ENCODE peak calls at places on chromosomes 2 and 18, in nine cellular contexts. X, K, R, J, V, B, L, N and I are unnamed samples.

GRCh38 chr2:96940991-96941775 is 45.2 kb downstream of the FAM178B start:
- DNase-seq in N (no peak), J (no peak), K (no peak), X (peak; percentile 37), B (no peak), R (no peak), L (no peak), V (no peak), I (no peak)

GRCh38 chr2:241635756-241636155 is 1.2 kb downstream of the THAP4 start:
- DNase-seq in V (no peak), N (no peak), X (no peak), R (no peak), L (no peak), K (peak; percentile 36), J (no peak), B (no peak), I (no peak)

GRCh38 chr2:41716497-41716896 is 331.3 kb upstream of the PKDCC start:
- DNase-seq in R (no peak), V (no peak), J (no peak), K (no peak), B (no peak), N (no peak), X (no peak), L (no peak), I (no peak)

GRCh38 chr2:59827677-59828076 is 725.8 kb downstream of the BCL11A start:
- DNase-seq in K (no peak), B (no peak), X (no peak), N (no peak), R (no peak), L (no peak), V (no peak), J (no peak), I (no peak)

GRCh38 chr2:169029341-169029740 is 1.8 kb downstream of the ABCB11 start:
- DNase-seq in L (no peak), J (no peak), V (no peak), X (no peak), K (no peak), N (no peak), B (no peak), R (peak; percentile 45), I (no peak)

GRCh38 chr2:108367014-108367413 is 10.7 kb upstream of the SULT1C4 start:
- DNase-seq in R (no peak), J (no peak), X (no peak), B (no peak), V (no peak), N (no peak), K (no peak), L (no peak), I (no peak)

GRCh38 chr2:14401838-14402237 is 230.7 kb upstream of the LRATD1 start:
- DNase-seq in J (no peak), B (no peak), N (no peak), L (no peak), X (no peak), R (no peak), K (no peak), V (no peak), I (no peak)

GRCh38 chr2:143505542-143505941 is 376.3 kb downstream of the ARHGAP15 start:
- DNase-seq in X (no peak), L (no peak), V (no peak), R (peak; percentile 45), N (no peak), B (no peak), K (no peak), J (peak; percentile 44), I (no peak)

GRCh38 chr2:235634435-235635152 is 140.8 kb downstream of the AGAP1 start:
- DNase-seq in J (no peak), L (no peak), B (no peak), R (no peak), N (no peak), V (no peak), K (peak; percentile 59), X (no peak), I (peak; percentile 12)

GRCh38 chr2:9207641-9208301 is 1.2 kb downstream of the ASAP2 start:
- DNase-seq in N (peak; percentile 75), L (no peak), V (no peak), K (peak; percentile 45), X (no peak), B (no peak), J (peak; percentile 63), R (peak; percentile 32), I (peak; percentile 29)

GRCh38 chr18:32840962-32841361 is 68.1 kb upstream of the KLHL14 start:
- DNase-seq in J (no peak), K (no peak), N (no peak), B (no peak), V (no peak), R (no peak), L (no peak), X (no peak), I (no peak)

GRCh38 chr18:44894011-44894410 is 213.3 kb downstream of the SETBP1 start:
- DNase-seq in N (no peak), K (no peak), L (no peak), B (no peak), J (no peak), R (no peak), V (no peak), X (no peak), I (no peak)

GRCh38 chr2:74003494-74004211 is 18.9 kb downstream of the TET3 start:
- DNase-seq in X (no peak), K (peak; percentile 59), N (peak; percentile 10), L (peak; percentile 86), J (no peak), V (no peak), B (peak; percentile 58), R (no peak), I (no peak)
- H3K4me1 ChIP-seq in X (peaks cover 26% of the 10 kb centered on the region), K (peaks cover 39% of the 10 kb centered on the region), N (peaks cover 10% of the 10 kb centered on the region), L (peaks cover 11% of the 10 kb centered on the region), J (peaks cover 66% of the 10 kb centered on the region), V (peaks cover 82% of the 10 kb centered on the region), B (peaks cover 80% of the 10 kb centered on the region), R (peaks cover 35% of the 10 kb centered on the region), I (peaks cover 22% of the 10 kb centered on the region)

GRCh38 chr18:4282954-4283353 is 172.2 kb downstream of the DLGAP1 start:
- DNase-seq in B (no peak), J (no peak), R (no peak), N (no peak), X (no peak), K (no peak), L (no peak), V (no peak), I (no peak)
- H3K36me3 ChIP-seq in B (no peaks in the 10 kb centered on the region), J (no peaks in the 10 kb centered on the region), R (no peaks in the 10 kb centered on the region), N (no peaks in the 10 kb centered on the region), X (no peaks in the 10 kb centered on the region), K (no peaks in the 10 kb centered on the region), L (no peaks in the 10 kb centered on the region), V (no peaks in the 10 kb centered on the region), I (no peaks in the 10 kb centered on the region)

DNA sequence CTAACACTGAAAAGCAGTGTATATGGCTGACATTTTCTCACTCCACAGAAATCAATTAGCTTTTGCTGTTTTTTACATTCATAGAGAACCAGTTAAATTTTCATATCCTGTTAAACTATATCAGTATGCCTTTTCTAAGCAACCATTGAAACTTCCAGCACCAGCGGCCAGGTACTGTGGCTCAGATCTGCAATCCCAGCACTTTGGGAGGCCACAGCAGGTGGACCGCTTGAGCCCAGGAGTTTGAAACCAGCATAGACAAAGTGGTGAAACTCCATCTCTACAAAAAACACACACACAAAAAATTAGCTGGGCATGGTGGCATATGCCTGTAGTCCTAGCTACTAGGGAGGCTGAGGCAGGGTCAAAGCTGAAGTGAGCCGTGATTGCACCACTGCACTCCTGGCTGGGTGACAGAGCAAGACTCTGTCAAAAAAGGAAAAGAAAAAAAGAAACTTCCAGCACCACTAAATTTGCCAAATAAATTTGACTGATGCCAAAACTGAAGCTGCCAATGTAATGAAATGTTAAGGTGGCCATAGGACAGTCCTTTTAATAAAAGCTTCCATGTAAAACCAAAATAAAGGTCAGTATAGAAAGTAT is 3.4 kb downstream of the SFT2D3 start:
- DNase-seq in N (no peak), X (no peak), V (no peak), J (no peak), L (peak; percentile 85), K (no peak), R (no peak), B (no peak), I (no peak)
- H3K4me1 ChIP-seq in N (peaks cover 19% of the 10 kb centered on the region), X (peaks cover 41% of the 10 kb centered on the region), V (peaks cover 79% of the 10 kb centered on the region), J (peaks cover 54% of the 10 kb centered on the region), L (peaks cover 20% of the 10 kb centered on the region), K (peaks cover 16% of the 10 kb centered on the region), R (peaks cover 10% of the 10 kb centered on the region), B (peaks cover 44% of the 10 kb centered on the region), I (peaks cover 28% of the 10 kb centered on the region)

DNA sequence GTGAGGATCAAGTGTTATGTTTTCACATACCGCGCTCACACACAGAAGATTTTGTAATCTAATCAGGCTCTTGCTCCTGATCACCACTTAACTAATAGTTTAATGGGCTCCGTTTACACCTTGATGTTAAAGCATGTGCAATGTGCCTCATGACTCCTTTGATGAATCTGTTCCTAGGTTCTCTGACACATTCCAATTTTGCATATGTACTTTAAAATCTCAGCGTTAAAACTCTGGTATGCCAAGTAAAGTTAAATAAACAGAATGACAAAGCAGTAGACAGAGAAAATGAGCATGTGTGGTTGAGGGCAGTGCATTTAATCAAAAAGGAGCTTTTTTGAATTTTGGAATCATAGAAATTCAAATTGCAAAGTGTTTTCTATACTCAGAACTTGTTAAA is 96.4 kb downstream of the TCF4 start:
- DNase-seq in V (no peak), B (no peak), K (no peak), J (no peak), L (no peak), R (no peak), N (no peak), X (no peak), I (no peak)
- H3K36me3 ChIP-seq in V (no peaks in the 10 kb centered on the region), B (no peaks in the 10 kb centered on the region), K (no peaks in the 10 kb centered on the region), J (no peaks in the 10 kb centered on the region), L (no peaks in the 10 kb centered on the region), R (no peaks in the 10 kb centered on the region), N (no peaks in the 10 kb centered on the region), X (no peaks in the 10 kb centered on the region), I (no peaks in the 10 kb centered on the region)

GRCh38 chr2:74845991-74846390 is 12.1 kb downstream of the HK2 start:
- DNase-seq in J (no peak), V (no peak), N (no peak), L (no peak), B (no peak), K (no peak), X (no peak), R (no peak), I (peak; percentile 50)

GRCh38 chr2:74845217-74845751 is 11.4 kb downstream of the HK2 start:
- DNase-seq in N (peak; percentile 77), L (peak; percentile 94), X (no peak), B (peak; percentile 68), R (no peak), K (peak; percentile 91), V (peak; percentile 69), J (peak; percentile 97), I (peak; percentile 99)

GRCh38 chr2:74847075-74847858 is 13.3 kb downstream of the HK2 start:
- DNase-seq in R (no peak), L (no peak), V (no peak), B (no peak), X (no peak), N (no peak), K (no peak), J (peak; percentile 63), I (no peak)

GRCh38 chr2:74844752-74845151 is 10.8 kb downstream of the HK2 start:
- DNase-seq in V (no peak), X (no peak), K (no peak), L (peak; percentile 1), N (no peak), R (no peak), B (no peak), J (no peak), I (no peak)

DNA sequence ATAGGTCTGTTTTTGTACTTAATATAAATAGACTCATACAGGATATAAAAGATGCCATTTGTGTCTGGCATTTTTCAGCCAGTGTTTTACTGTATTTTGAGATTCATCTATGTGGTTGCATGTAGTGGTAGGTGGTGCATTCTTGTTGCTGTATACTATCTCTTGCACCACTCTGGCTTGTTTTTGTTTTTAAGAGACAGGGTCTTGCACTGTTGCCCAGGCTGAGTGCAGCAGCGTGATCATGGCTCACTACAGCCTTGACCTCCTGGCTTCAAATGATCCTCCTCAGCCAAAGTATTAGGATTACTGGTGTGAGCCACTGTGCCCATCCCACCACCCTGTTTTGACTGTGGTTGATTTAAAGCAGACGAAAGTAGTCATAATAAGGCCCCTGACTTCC is 12.6 kb downstream of the HK2 start:
- DNase-seq in N (no peak), J (no peak), V (no peak), L (no peak), X (no peak), K (no peak), B (no peak), R (no peak), I (no peak)
- H3K4me1 ChIP-seq in N (peaks cover 43% of the 10 kb centered on the region), J (peaks cover 88% of the 10 kb centered on the region), V (peaks cover 82% of the 10 kb centered on the region), L (peaks cover 45% of the 10 kb centered on the region), X (peaks cover 98% of the 10 kb centered on the region), K (peaks cover 22% of the 10 kb centered on the region), B (peaks cover 97% of the 10 kb centered on the region), R (peaks cover 66% of the 10 kb centered on the region), I (peaks cover 99% of the 10 kb centered on the region)